ENCODE peak calls at places on chromosomes 5 and 9, in seven cellular contexts. Q is stimulated activated CD4-positive, alpha-beta T cell treated with anti-CD3 and anti-CD28 coated beads, Interleukin-2, amount 100 ng/mL, for 24 hours; K is PC-3; X is T-helper 1 cell; W is Kasumi-1; F is AG20443; N is SW 1271. E is an unnamed sample.

GRCh38 chr9:98801562-98801961 is 5.2 kb upstream of the ANKS6 start:
- DNase-seq in Q (no peak), K (no peak), X (no peak), W (no peak), F (no peak), N (no peak), E (no peak)

GRCh38 chr5:82257247-82257646 is 20.9 kb downstream of the RPS23 start:
- DNase-seq in Q (no peak), K (no peak), X (no peak), W (no peak), F (no peak), N (no peak), E (no peak)

GRCh38 chr9:136460772-136461325 is 21.2 kb upstream of the INPP5E start:
- DNase-seq in Q (no peak), K (no peak), X (no peak), W (no peak), F (no peak), N (no peak), E (no peak)

GRCh38 chr5:173917788-173918786 is 29.9 kb downstream of the CPEB4 start:
- DNase-seq in Q (peak; percentile 59), K (peak; percentile 87), X (no peak), W (peak; percentile 98), F (peak; percentile 71), N (no peak), E (peak; percentile 84)

GRCh38 chr5:146947181-146947941 is 68.8 kb upstream of the PPP2R2B start:
- DNase-seq in Q (no peak), K (peak; percentile 34), X (no peak), W (peak; percentile 49), F (peak; percentile 14), N (peak; percentile 19), E (peak; percentile 30)

GRCh38 chr9:35355954-35356353 is 134.0 kb upstream of the RUSC2 start:
- DNase-seq in Q (no peak), K (no peak), X (no peak), W (no peak), F (no peak), N (no peak), E (no peak)

GRCh38 chr5:92962752-92963151 is 618.3 kb downstream of the NR2F1-AS1 start:
- DNase-seq in Q (no peak), K (no peak), X (no peak), W (no peak), F (no peak), N (no peak), E (no peak)

GRCh38 chr5:148972958-148973357 is 89.9 kb downstream of the SH3TC2 start:
- DNase-seq in Q (no peak), K (peak; percentile 100), X (no peak), W (peak; percentile 13), F (peak; percentile 86), N (peak; percentile 83), E (peak; percentile 94)

GRCh38 chr9:132410642-132411041 is 631 bp downstream of the CFAP77 start:
- DNase-seq in Q (no peak), K (no peak), X (no peak), W (no peak), F (no peak), N (no peak), E (no peak)